ENCODE peak calls at places on chromosomes 4 and X, in six cellular contexts. Q, P, W, R, S and J are unnamed samples.

GRCh38 chr4:113901994-113902787 is 77.3 kb downstream of the ARSJ start:
- DNase-seq in Q (peak; percentile 18), P (no peak), W (peak; percentile 31), R (no peak), S (no peak), J (no peak)

GRCh38 chr4:74431113-74431826 is 13.7 kb upstream of the AREG start:
- DNase-seq in Q (no peak), P (no peak), W (no peak), R (no peak), S (no peak), J (no peak)

GRCh38 chr4:117700111-117700892 is 334.0 kb upstream of the NDST3 start:
- DNase-seq in Q (peak; percentile 91), P (no peak), W (no peak), R (no peak), S (peak; percentile 0), J (no peak)

GRCh38 chr4:13430834-13431568 is 53.1 kb downstream of the RAB28 start:
- DNase-seq in Q (peak; percentile 66), P (no peak), W (no peak), R (no peak), S (no peak), J (no peak)

GRCh38 chrX:17500145-17500579 is 125.2 kb downstream of the NHS start:
- DNase-seq in Q (peak; percentile 37), P (no peak), W (no peak), R (peak; percentile 38), S (peak; percentile 64), J (peak; percentile 39)

GRCh38 chr4:41454393-41454792 is 83.6 kb upstream of the LIMCH1 start:
- DNase-seq in Q (peak; percentile 57), P (no peak), W (no peak), R (no peak), S (no peak), J (peak; percentile 36)

GRCh38 chr4:7333024-7333780 is 101.5 kb downstream of the PSAPL1 start:
- DNase-seq in Q (no peak), P (no peak), W (no peak), R (no peak), S (no peak), J (no peak)

GRCh38 chr4:82687531-82687930 is 111.1 kb downstream of the SCD5 start:
- DNase-seq in Q (no peak), P (no peak), W (no peak), R (no peak), S (no peak), J (no peak)

GRCh38 chr4:85498068-85498733 is 23.3 kb downstream of the ARHGAP24 start:
- DNase-seq in Q (no peak), P (peak; percentile 18), W (no peak), R (peak; percentile 50), S (peak; percentile 28), J (peak; percentile 73)

GRCh38 chrX:106802388-106803275 is at the start of gene TBC1D8B:
- DNase-seq in Q (peak; percentile 96), P (peak; percentile 62), W (no peak), R (peak; percentile 81), S (peak; percentile 92), J (peak; percentile 82)

GRCh38 chr4:169314906-169315305 is 44.1 kb upstream of the SH3RF1 start:
- DNase-seq in Q (no peak), P (peak; percentile 34), W (no peak), R (peak; percentile 23), S (peak; percentile 70), J (peak; percentile 24)

GRCh38 chr4:83851261-83852084 is 315.6 kb downstream of the GPAT3 start:
- DNase-seq in Q (peak; percentile 67), P (no peak), W (no peak), R (peak; percentile 13), S (peak; percentile 37), J (peak; percentile 20)

GRCh38 chr4:138555584-138555983 is 313.4 kb upstream of the SLC7A11 start:
- DNase-seq in Q (peak; percentile 61), P (no peak), W (no peak), R (no peak), S (no peak), J (no peak)

GRCh38 chr4:16437836-16438235 is 211.6 kb upstream of the TAPT1 start:
- DNase-seq in Q (peak; percentile 5), P (no peak), W (no peak), R (no peak), S (peak; percentile 48), J (no peak)

GRCh38 chrX:53088136-53088974 is 5.6 kb upstream of the KANTR start:
- DNase-seq in Q (peak; percentile 89), P (peak; percentile 86), W (peak; percentile 64), R (peak; percentile 61), S (peak; percentile 78), J (peak; percentile 63)

GRCh38 chr4:76905521-76905920 is 7.6 kb upstream of the SOWAHB start:
- DNase-seq in Q (no peak), P (no peak), W (no peak), R (peak; percentile 90), S (peak; percentile 72), J (peak; percentile 87)

GRCh38 chr4:14877246-14878220 is 124.7 kb upstream of the CPEB2 start:
- DNase-seq in Q (no peak), P (no peak), W (no peak), R (no peak), S (no peak), J (no peak)